ENCODE peak calls at places on chromosomes 5 and 9, in five cellular contexts. One of them, this sample, is unnamed. For H3K9me3, the result is how much of the 10 kb centered on the place peaks cover.

GRCh38 chr9:2623046-2623865 is 1.7 kb downstream of the VLDLR start:
- DNase-seq in small intestine: no peak
- DNase-seq in H9: peak
- DNase-seq in CD4-positive, alpha-beta memory T cell: no peak
- DNase-seq in Peyer's patch: peak
- DNase-seq in this sample: peak

GRCh38 chr5:90446961-90447360 is 27.6 kb downstream of the MBLAC2 start:
- DNase-seq in small intestine: no peak
- DNase-seq in H9: no peak
- DNase-seq in CD4-positive, alpha-beta memory T cell: no peak
- DNase-seq in Peyer's patch: no peak
- DNase-seq in this sample: no peak

GRCh38 chr5:104084896-104085295 is 522.3 kb upstream of the NUDT12 start:
- DNase-seq in small intestine: no peak
- DNase-seq in H9: no peak
- DNase-seq in CD4-positive, alpha-beta memory T cell: no peak
- DNase-seq in Peyer's patch: no peak
- DNase-seq in this sample: no peak

GRCh38 chr5:6633469-6634326 is 458 bp downstream of the SRD5A1 start:
- DNase-seq in small intestine: peak
- DNase-seq in H9: peak
- DNase-seq in CD4-positive, alpha-beta memory T cell: no peak
- DNase-seq in Peyer's patch: peak
- DNase-seq in this sample: peak

GRCh38 chr5:168359820-168360460 is 68.5 kb downstream of the WWC1 start:
- DNase-seq in small intestine: no peak
- DNase-seq in H9: no peak
- DNase-seq in CD4-positive, alpha-beta memory T cell: no peak
- DNase-seq in Peyer's patch: no peak
- DNase-seq in this sample: no peak

GRCh38 chr5:175718401-175719108 is 60.7 kb downstream of the HRH2 start:
- DNase-seq in small intestine: peak
- DNase-seq in H9: no peak
- DNase-seq in CD4-positive, alpha-beta memory T cell: peak
- DNase-seq in Peyer's patch: peak
- DNase-seq in this sample: peak

GRCh38 chr5:137638841-137639240 is 97.0 kb downstream of the KLHL3 start:
- DNase-seq in small intestine: no peak
- DNase-seq in H9: no peak
- DNase-seq in CD4-positive, alpha-beta memory T cell: no peak
- DNase-seq in Peyer's patch: no peak
- DNase-seq in this sample: no peak

GRCh38 chr5:40166757-40167156 is 513.0 kb upstream of the PTGER4 start:
- DNase-seq in small intestine: no peak
- DNase-seq in H9: no peak
- DNase-seq in CD4-positive, alpha-beta memory T cell: no peak
- DNase-seq in Peyer's patch: no peak
- DNase-seq in this sample: no peak

GRCh38 chr5:92678576-92679105 is 902.4 kb downstream of the NR2F1-AS1 start:
- DNase-seq in small intestine: no peak
- DNase-seq in H9: no peak
- DNase-seq in CD4-positive, alpha-beta memory T cell: no peak
- DNase-seq in Peyer's patch: no peak
- DNase-seq in this sample: no peak

GRCh38 chr9:129097671-129098306 is 12.8 kb downstream of the CRAT start:
- DNase-seq in small intestine: no peak
- DNase-seq in H9: no peak
- DNase-seq in CD4-positive, alpha-beta memory T cell: no peak
- DNase-seq in Peyer's patch: no peak
- DNase-seq in this sample: no peak

GRCh38 chr5:151684690-151685361 is 1.9 kb downstream of the SPARC start:
- DNase-seq in small intestine: no peak
- DNase-seq in H9: peak
- DNase-seq in CD4-positive, alpha-beta memory T cell: no peak
- DNase-seq in Peyer's patch: no peak
- DNase-seq in this sample: peak

GRCh38 chr5:169258372-169259000 is 42.5 kb downstream of the SLIT3 start:
- DNase-seq in small intestine: no peak
- DNase-seq in H9: no peak
- DNase-seq in CD4-positive, alpha-beta memory T cell: no peak
- DNase-seq in Peyer's patch: no peak
- DNase-seq in this sample: no peak

GRCh38 chr9:126334626-126335621 is 8.3 kb downstream of the MVB12B start:
- DNase-seq in small intestine: peak
- DNase-seq in H9: no peak
- DNase-seq in CD4-positive, alpha-beta memory T cell: no peak
- DNase-seq in Peyer's patch: no peak
- DNase-seq in this sample: no peak

GRCh38 chr5:143576721-143577484 is 173.4 kb upstream of the NR3C1 start:
- DNase-seq in small intestine: no peak
- DNase-seq in H9: no peak
- DNase-seq in CD4-positive, alpha-beta memory T cell: no peak
- DNase-seq in Peyer's patch: no peak
- DNase-seq in this sample: no peak

GRCh38 chr5:116738270-116738947 is 163.8 kb upstream of the SEMA6A start:
- DNase-seq in small intestine: no peak
- DNase-seq in H9: peak
- DNase-seq in CD4-positive, alpha-beta memory T cell: no peak
- DNase-seq in Peyer's patch: no peak
- DNase-seq in this sample: peak

GRCh38 chr5:158121678-158122077 is 262.7 kb upstream of the CLINT1 start:
- DNase-seq in small intestine: no peak
- DNase-seq in H9: no peak
- DNase-seq in CD4-positive, alpha-beta memory T cell: no peak
- DNase-seq in Peyer's patch: no peak
- DNase-seq in this sample: no peak

GRCh38 chr5:78501411-78502338 is 141.3 kb downstream of the SCAMP1 start:
- DNase-seq in small intestine: no peak
- DNase-seq in H9: no peak
- DNase-seq in CD4-positive, alpha-beta memory T cell: no peak
- DNase-seq in Peyer's patch: no peak
- DNase-seq in this sample: no peak

GRCh38 chr5:64497390-64497789 is 8.4 kb upstream of the RGS7BP start:
- DNase-seq in small intestine: no peak
- DNase-seq in H9: no peak
- DNase-seq in CD4-positive, alpha-beta memory T cell: no peak
- DNase-seq in Peyer's patch: no peak
- DNase-seq in this sample: no peak

GRCh38 chr9:86795861-86796497 is 151.3 kb downstream of the GAS1 start:
- DNase-seq in small intestine: no peak
- DNase-seq in H9: no peak
- DNase-seq in CD4-positive, alpha-beta memory T cell: no peak
- DNase-seq in Peyer's patch: no peak
- DNase-seq in this sample: no peak

GRCh38 chr5:9513825-9514224 is 32.0 kb downstream of the SEMA5A start:
- DNase-seq in small intestine: no peak
- DNase-seq in H9: no peak
- DNase-seq in CD4-positive, alpha-beta memory T cell: no peak
- DNase-seq in Peyer's patch: no peak
- DNase-seq in this sample: no peak

GRCh38 chr9:90132866-90133265 is 509.8 kb downstream of the DIRAS2 start:
- DNase-seq in small intestine: no peak
- DNase-seq in H9: no peak
- DNase-seq in CD4-positive, alpha-beta memory T cell: no peak
- DNase-seq in Peyer's patch: no peak
- DNase-seq in this sample: no peak

GRCh38 chr5:109141499-109142200 is 268.1 kb downstream of the PJA2 start:
- DNase-seq in small intestine: no peak
- DNase-seq in H9: peak
- DNase-seq in CD4-positive, alpha-beta memory T cell: no peak
- DNase-seq in Peyer's patch: no peak
- DNase-seq in this sample: no peak

GRCh38 chr9:137551656-137552534 is at the start of gene MRPL41:
- DNase-seq in small intestine: peak
- DNase-seq in H9: peak
- DNase-seq in CD4-positive, alpha-beta memory T cell: peak
- DNase-seq in Peyer's patch: peak
- DNase-seq in this sample: peak

GRCh38 chr5:1789838-1790462 is 9.7 kb downstream of the MRPL36 start:
- DNase-seq in small intestine: no peak
- DNase-seq in H9: no peak
- DNase-seq in CD4-positive, alpha-beta memory T cell: no peak
- DNase-seq in Peyer's patch: peak
- DNase-seq in this sample: no peak

GRCh38 chr9:70120834-70121510 is 77.3 kb downstream of the MAMDC2 start:
- DNase-seq in small intestine: no peak
- DNase-seq in H9: no peak
- DNase-seq in CD4-positive, alpha-beta memory T cell: no peak
- DNase-seq in Peyer's patch: peak
- DNase-seq in this sample: peak

GRCh38 chr5:8611067-8611466 is 742.1 kb downstream of the MTRR start:
- DNase-seq in small intestine: no peak
- DNase-seq in H9: no peak
- DNase-seq in CD4-positive, alpha-beta memory T cell: no peak
- DNase-seq in Peyer's patch: no peak
- DNase-seq in this sample: no peak

GRCh38 chr9:7509586-7509985 is 290.0 kb downstream of the DMAC1 start:
- DNase-seq in small intestine: no peak
- DNase-seq in H9: no peak
- DNase-seq in CD4-positive, alpha-beta memory T cell: no peak
- DNase-seq in Peyer's patch: no peak
- DNase-seq in this sample: no peak

GRCh38 chr5:72383280-72384205 is 63.4 kb downstream of the PTCD2 start:
- DNase-seq in small intestine: no peak
- DNase-seq in H9: no peak
- DNase-seq in CD4-positive, alpha-beta memory T cell: no peak
- DNase-seq in Peyer's patch: no peak
- DNase-seq in this sample: no peak

GRCh38 chr9:109118802-109119438 is 827 bp downstream of the TMEM245 start:
- DNase-seq in small intestine: no peak
- DNase-seq in H9: peak
- DNase-seq in CD4-positive, alpha-beta memory T cell: no peak
- DNase-seq in Peyer's patch: no peak
- DNase-seq in this sample: peak

GRCh38 chr9:135336722-135337490 is 142.7 kb upstream of the PPP1R26 start:
- DNase-seq in small intestine: no peak
- DNase-seq in H9: peak
- DNase-seq in CD4-positive, alpha-beta memory T cell: no peak
- DNase-seq in Peyer's patch: peak
- DNase-seq in this sample: no peak
- H3K9me3 ChIP-seq in small intestine: under half
- H3K9me3 ChIP-seq in H9: under half
- H3K9me3 ChIP-seq in CD4-positive, alpha-beta memory T cell: under half
- H3K9me3 ChIP-seq in Peyer's patch: under half
- H3K9me3 ChIP-seq in this sample: under half

DNA sequence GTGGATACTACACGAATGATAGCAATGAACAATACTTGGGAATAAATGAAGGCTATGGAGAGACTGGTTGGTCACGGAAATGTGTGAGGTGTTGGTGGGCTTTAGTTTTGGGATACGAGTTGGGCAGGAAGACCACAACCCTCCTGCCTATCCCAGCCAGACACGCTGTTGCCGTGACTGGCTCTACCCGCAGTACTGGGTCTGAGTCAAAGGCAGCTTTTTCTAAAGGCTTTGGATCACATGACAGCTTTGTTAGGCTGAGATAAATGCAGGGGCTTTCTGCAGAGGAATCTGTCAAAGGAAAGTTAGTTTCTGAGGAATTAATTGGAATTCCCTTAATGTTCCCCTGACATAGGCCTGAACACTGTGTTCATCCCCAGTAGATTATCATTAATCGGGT is 302.8 kb downstream of the KIF4B start:
- DNase-seq in small intestine: no peak
- DNase-seq in H9: no peak
- DNase-seq in CD4-positive, alpha-beta memory T cell: no peak
- DNase-seq in Peyer's patch: no peak
- DNase-seq in this sample: no peak
- H3K9me3 ChIP-seq in small intestine: under half
- H3K9me3 ChIP-seq in H9: under half
- H3K9me3 ChIP-seq in CD4-positive, alpha-beta memory T cell: under half
- H3K9me3 ChIP-seq in Peyer's patch: under half
- H3K9me3 ChIP-seq in this sample: under half

DNA sequence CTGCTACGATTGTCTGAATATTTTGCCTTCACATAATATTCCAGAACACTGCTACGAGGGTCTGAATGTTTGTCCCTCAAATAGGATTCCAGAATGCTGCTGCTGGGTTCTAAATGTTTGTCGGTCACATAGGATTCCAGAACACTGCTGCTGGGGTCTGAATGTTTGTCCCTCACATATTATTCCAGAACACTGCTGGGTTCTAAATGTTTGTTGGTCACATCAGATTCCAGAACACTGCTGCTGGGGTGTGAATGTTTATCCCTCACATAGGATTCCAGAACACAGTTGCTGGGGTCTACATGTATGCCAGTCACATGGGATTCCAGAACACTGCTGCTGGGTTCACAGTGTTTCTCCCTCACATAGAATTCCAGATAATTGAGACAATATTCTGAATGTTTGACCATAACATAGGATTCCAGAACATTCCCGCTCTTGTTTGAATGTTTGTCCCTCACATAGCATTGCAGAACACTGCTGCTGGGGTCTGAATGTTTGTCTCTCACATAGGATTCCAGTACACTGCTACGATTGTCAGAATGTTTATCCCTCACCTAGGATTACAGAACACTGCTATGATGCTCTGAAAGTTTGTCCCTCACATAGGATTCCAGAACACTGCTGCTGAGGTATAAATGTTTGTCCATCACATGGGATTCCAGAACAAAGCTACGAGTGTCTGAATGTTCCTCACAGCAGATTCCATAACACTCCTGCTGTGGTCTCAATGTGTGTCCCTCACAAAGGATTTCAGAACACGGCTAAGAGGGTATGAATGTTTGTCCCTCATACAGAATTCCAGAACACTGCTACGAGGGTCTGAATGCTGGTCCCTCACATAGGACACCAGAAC is 201.8 kb downstream of the FOXD4L6 start:
- DNase-seq in small intestine: no peak
- DNase-seq in H9: no peak
- DNase-seq in CD4-positive, alpha-beta memory T cell: no peak
- DNase-seq in Peyer's patch: no peak
- DNase-seq in this sample: no peak
- H3K9me3 ChIP-seq in small intestine: under half
- H3K9me3 ChIP-seq in H9: half or more
- H3K9me3 ChIP-seq in CD4-positive, alpha-beta memory T cell: half or more
- H3K9me3 ChIP-seq in Peyer's patch: under half
- H3K9me3 ChIP-seq in this sample: under half

DNA sequence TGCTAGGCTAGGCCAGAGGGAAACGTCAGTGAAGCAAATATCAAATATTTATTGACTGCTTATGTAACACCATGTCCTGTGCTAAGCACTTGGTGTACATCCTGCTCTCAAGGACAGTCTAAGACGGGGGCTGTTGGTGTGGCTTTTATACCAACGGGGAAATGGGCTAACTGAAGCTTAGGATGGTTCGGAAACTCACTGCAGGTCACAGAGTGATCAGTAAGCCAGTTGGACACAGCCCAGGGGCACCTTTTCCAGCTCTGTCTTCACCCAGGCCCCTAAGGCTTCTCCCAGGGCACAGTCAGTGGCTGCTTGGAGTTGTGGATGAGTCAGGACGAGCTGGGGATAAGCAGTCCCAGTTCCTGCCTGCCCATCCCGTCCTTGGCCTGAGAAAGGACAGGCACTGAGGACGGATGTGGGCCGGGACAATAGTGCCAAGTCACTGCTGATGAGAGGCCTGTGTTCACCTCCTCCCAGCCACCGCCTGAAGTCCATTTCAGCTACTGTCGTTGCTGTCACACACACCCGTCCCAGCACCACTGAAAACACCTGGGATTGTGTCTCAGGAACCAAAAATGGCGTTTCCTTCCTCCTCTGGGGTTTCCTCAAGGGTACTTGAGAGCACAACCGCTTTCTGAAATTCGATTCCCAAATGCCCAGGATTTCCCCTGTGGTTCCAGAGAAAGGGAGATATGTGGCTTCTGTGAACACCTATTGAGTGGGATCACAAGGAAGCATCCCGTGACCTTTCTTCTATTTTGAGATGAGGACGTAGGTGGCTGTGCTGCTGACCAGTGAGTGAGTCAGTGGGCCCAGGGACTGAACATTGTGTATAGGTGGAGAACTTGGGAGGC is 17.5 kb upstream of the SPRY4 start:
- DNase-seq in small intestine: no peak
- DNase-seq in H9: no peak
- DNase-seq in CD4-positive, alpha-beta memory T cell: no peak
- DNase-seq in Peyer's patch: no peak
- DNase-seq in this sample: no peak
- H3K9me3 ChIP-seq in small intestine: under half
- H3K9me3 ChIP-seq in H9: under half
- H3K9me3 ChIP-seq in CD4-positive, alpha-beta memory T cell: under half
- H3K9me3 ChIP-seq in Peyer's patch: under half
- H3K9me3 ChIP-seq in this sample: under half

This sample was measured in colonic mucosa.